ENCODE peak calls at places on chromosomes 12 and 14, in eight cellular contexts. One of them, this sample, is unnamed.
A peak's percentile ranks its signal among the peaks of the same experiment; 100 is the strongest.

GRCh38 chr12:113439606-113440030 is 17.4 kb downstream of the SDSL start:
- DNase-seq in stomach: peak; percentile 39
- DNase-seq in GM12878: no peak
- DNase-seq in tibial artery: no peak
- DNase-seq in MM.1S: no peak
- DNase-seq in lower lobe of right lung: no peak
- DNase-seq in foreskin fibroblast: no peak
- DNase-seq in progenitor cell of endocrine pancreas: peak; percentile 62
- DNase-seq in this sample: peak; percentile 37

GRCh38 chr14:22900088-22900799 is 17.2 kb downstream of the REM2 start:
- DNase-seq in stomach: no peak
- DNase-seq in GM12878: peak; percentile 47
- DNase-seq in tibial artery: peak; percentile 51
- DNase-seq in MM.1S: peak; percentile 23
- DNase-seq in lower lobe of right lung: no peak
- DNase-seq in foreskin fibroblast: peak; percentile 65
- DNase-seq in progenitor cell of endocrine pancreas: no peak
- DNase-seq in this sample: peak; percentile 66

GRCh38 chr14:28577711-28578131 is 188.9 kb upstream of the FOXG1 start:
- DNase-seq in stomach: no peak
- DNase-seq in GM12878: no peak
- DNase-seq in tibial artery: no peak
- DNase-seq in MM.1S: no peak
- DNase-seq in lower lobe of right lung: no peak
- DNase-seq in foreskin fibroblast: peak; percentile 10
- DNase-seq in progenitor cell of endocrine pancreas: no peak
- DNase-seq in this sample: no peak

GRCh38 chr12:48795550-48796455 is 6.9 kb upstream of the ADCY6 start:
- DNase-seq in stomach: peak; percentile 84
- DNase-seq in GM12878: peak; percentile 16
- DNase-seq in tibial artery: peak; percentile 83
- DNase-seq in MM.1S: peak; percentile 59
- DNase-seq in lower lobe of right lung: no peak
- DNase-seq in foreskin fibroblast: no peak
- DNase-seq in progenitor cell of endocrine pancreas: peak; percentile 61
- DNase-seq in this sample: peak; percentile 73

GRCh38 chr12:122454250-122454721 is 31.8 kb upstream of the CLIP1 start:
- DNase-seq in stomach: no peak
- DNase-seq in GM12878: no peak
- DNase-seq in tibial artery: no peak
- DNase-seq in MM.1S: no peak
- DNase-seq in lower lobe of right lung: no peak
- DNase-seq in foreskin fibroblast: no peak
- DNase-seq in progenitor cell of endocrine pancreas: no peak
- DNase-seq in this sample: no peak

GRCh38 chr12:45231515-45232145 is 15.7 kb downstream of the ANO6 start:
- DNase-seq in stomach: no peak
- DNase-seq in GM12878: no peak
- DNase-seq in tibial artery: no peak
- DNase-seq in MM.1S: no peak
- DNase-seq in lower lobe of right lung: no peak
- DNase-seq in foreskin fibroblast: peak; percentile 54
- DNase-seq in progenitor cell of endocrine pancreas: no peak
- DNase-seq in this sample: no peak

GRCh38 chr12:123748661-123749060 is 13.4 kb upstream of the DNAH10 start:
- DNase-seq in stomach: no peak
- DNase-seq in GM12878: no peak
- DNase-seq in tibial artery: no peak
- DNase-seq in MM.1S: no peak
- DNase-seq in lower lobe of right lung: no peak
- DNase-seq in foreskin fibroblast: no peak
- DNase-seq in progenitor cell of endocrine pancreas: no peak
- DNase-seq in this sample: no peak

GRCh38 chr12:11838403-11838802 is 188.9 kb downstream of the ETV6 start:
- DNase-seq in stomach: no peak
- DNase-seq in GM12878: no peak
- DNase-seq in tibial artery: no peak
- DNase-seq in MM.1S: no peak
- DNase-seq in lower lobe of right lung: no peak
- DNase-seq in foreskin fibroblast: no peak
- DNase-seq in progenitor cell of endocrine pancreas: no peak
- DNase-seq in this sample: no peak

GRCh38 chr12:12172106-12172511 is 94.7 kb downstream of the LRP6 start:
- DNase-seq in stomach: no peak
- DNase-seq in GM12878: peak; percentile 90
- DNase-seq in tibial artery: no peak
- DNase-seq in MM.1S: peak; percentile 62
- DNase-seq in lower lobe of right lung: no peak
- DNase-seq in foreskin fibroblast: peak; percentile 52
- DNase-seq in progenitor cell of endocrine pancreas: no peak
- DNase-seq in this sample: peak; percentile 75

GRCh38 chr14:75182820-75183219 is 6.4 kb upstream of the TMED10 start:
- DNase-seq in stomach: no peak
- DNase-seq in GM12878: no peak
- DNase-seq in tibial artery: no peak
- DNase-seq in MM.1S: no peak
- DNase-seq in lower lobe of right lung: no peak
- DNase-seq in foreskin fibroblast: peak; percentile 44
- DNase-seq in progenitor cell of endocrine pancreas: no peak
- DNase-seq in this sample: no peak

GRCh38 chr12:122871851-122872785 is 23.8 kb downstream of the VPS37B start:
- DNase-seq in stomach: peak; percentile 70
- DNase-seq in GM12878: peak; percentile 52
- DNase-seq in tibial artery: peak; percentile 79
- DNase-seq in MM.1S: peak; percentile 49
- DNase-seq in lower lobe of right lung: peak; percentile 77
- DNase-seq in foreskin fibroblast: peak; percentile 91
- DNase-seq in progenitor cell of endocrine pancreas: no peak
- DNase-seq in this sample: peak; percentile 86

GRCh38 chr12:122346054-122346453 is 76.4 kb downstream of the CLIP1 start:
- DNase-seq in stomach: no peak
- DNase-seq in GM12878: no peak
- DNase-seq in tibial artery: no peak
- DNase-seq in MM.1S: no peak
- DNase-seq in lower lobe of right lung: no peak
- DNase-seq in foreskin fibroblast: no peak
- DNase-seq in progenitor cell of endocrine pancreas: no peak
- DNase-seq in this sample: no peak

GRCh38 chr12:122309564-122310121 is 43.3 kb upstream of the VPS33A start:
- DNase-seq in stomach: no peak
- DNase-seq in GM12878: no peak
- DNase-seq in tibial artery: no peak
- DNase-seq in MM.1S: no peak
- DNase-seq in lower lobe of right lung: no peak
- DNase-seq in foreskin fibroblast: no peak
- DNase-seq in progenitor cell of endocrine pancreas: no peak
- DNase-seq in this sample: no peak

DNA sequence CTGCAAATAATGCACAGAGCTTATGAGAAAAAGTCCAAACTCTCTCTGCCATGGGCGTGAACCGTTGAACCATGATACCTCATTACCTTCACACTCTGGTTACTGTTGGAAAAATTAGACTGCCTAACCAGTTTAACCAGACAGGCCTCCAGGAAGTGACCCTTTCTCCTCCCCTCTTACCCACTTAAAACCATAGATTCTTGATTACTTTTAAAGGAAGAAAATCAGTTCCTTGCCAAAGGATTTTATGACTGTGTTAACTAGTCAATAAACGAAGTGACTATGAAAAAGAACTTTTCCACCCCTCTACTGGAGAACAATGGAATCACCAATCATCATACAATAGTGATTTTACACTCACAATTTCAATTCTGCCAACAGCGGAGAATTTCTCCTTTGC is 254.0 kb upstream of the ATP2B1 start:
- DNase-seq in stomach: no peak
- DNase-seq in GM12878: no peak
- DNase-seq in tibial artery: no peak
- DNase-seq in MM.1S: no peak
- DNase-seq in lower lobe of right lung: no peak
- DNase-seq in foreskin fibroblast: no peak
- DNase-seq in progenitor cell of endocrine pancreas: no peak
- DNase-seq in this sample: no peak
- TF ChIP-seq CTCF in stomach: peak; percentile 18
- TF ChIP-seq CTCF in GM12878: no peak
- TF ChIP-seq CTCF in tibial artery: no peak
- TF ChIP-seq CTCF in MM.1S: peak; percentile 10
- TF ChIP-seq CTCF in lower lobe of right lung: peak; percentile 18
- TF ChIP-seq CTCF in foreskin fibroblast: no peak
- TF ChIP-seq CTCF in progenitor cell of endocrine pancreas: peak; percentile 30
- TF ChIP-seq CTCF in this sample: peak; percentile 34

DNA sequence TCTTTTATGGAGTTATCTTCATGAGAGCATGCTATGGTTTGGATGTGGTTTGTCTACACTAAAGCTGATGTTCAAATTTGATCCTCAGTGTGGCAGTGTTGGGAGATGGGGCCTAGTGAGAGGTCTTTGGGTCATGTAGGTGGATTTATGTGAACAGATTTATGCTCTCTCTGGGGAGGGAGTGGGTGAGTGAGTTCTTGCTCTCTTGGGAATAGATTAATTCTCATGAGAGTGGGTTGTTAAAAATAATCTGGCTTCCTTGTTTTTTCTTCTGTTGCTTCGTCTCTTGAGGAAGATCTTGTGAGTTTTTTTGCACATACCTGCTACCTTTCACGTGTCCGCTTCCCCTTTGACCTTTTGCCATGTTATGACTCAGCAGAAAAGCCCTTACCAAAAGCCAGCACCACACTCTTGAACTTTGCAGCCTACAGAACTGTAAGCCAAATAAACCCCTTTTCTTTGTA is 20.5 kb downstream of the DERA start:
- DNase-seq in stomach: no peak
- DNase-seq in GM12878: peak; percentile 64
- DNase-seq in tibial artery: no peak
- DNase-seq in MM.1S: no peak
- DNase-seq in lower lobe of right lung: no peak
- DNase-seq in foreskin fibroblast: no peak
- DNase-seq in progenitor cell of endocrine pancreas: no peak
- DNase-seq in this sample: no peak
- TF ChIP-seq CTCF in stomach: no peak
- TF ChIP-seq CTCF in GM12878: peak; percentile 28
- TF ChIP-seq CTCF in tibial artery: no peak
- TF ChIP-seq CTCF in MM.1S: no peak
- TF ChIP-seq CTCF in lower lobe of right lung: no peak
- TF ChIP-seq CTCF in foreskin fibroblast: no peak
- TF ChIP-seq CTCF in progenitor cell of endocrine pancreas: peak; percentile 5
- TF ChIP-seq CTCF in this sample: no peak

GRCh38 chr12:105278043-105278697 is 42.2 kb upstream of the APPL2 start:
- DNase-seq in stomach: peak; percentile 31
- DNase-seq in GM12878: no peak
- DNase-seq in tibial artery: no peak
- DNase-seq in MM.1S: no peak
- DNase-seq in lower lobe of right lung: no peak
- DNase-seq in foreskin fibroblast: peak; percentile 44
- DNase-seq in progenitor cell of endocrine pancreas: no peak
- DNase-seq in this sample: no peak
- TF ChIP-seq CTCF in stomach: no peak
- TF ChIP-seq CTCF in GM12878: peak; percentile 1
- TF ChIP-seq CTCF in tibial artery: peak; percentile 31
- TF ChIP-seq CTCF in MM.1S: peak; percentile 6
- TF ChIP-seq CTCF in lower lobe of right lung: no peak
- TF ChIP-seq CTCF in foreskin fibroblast: peak; percentile 12
- TF ChIP-seq CTCF in progenitor cell of endocrine pancreas: peak; percentile 43
- TF ChIP-seq CTCF in this sample: no peak

DNA sequence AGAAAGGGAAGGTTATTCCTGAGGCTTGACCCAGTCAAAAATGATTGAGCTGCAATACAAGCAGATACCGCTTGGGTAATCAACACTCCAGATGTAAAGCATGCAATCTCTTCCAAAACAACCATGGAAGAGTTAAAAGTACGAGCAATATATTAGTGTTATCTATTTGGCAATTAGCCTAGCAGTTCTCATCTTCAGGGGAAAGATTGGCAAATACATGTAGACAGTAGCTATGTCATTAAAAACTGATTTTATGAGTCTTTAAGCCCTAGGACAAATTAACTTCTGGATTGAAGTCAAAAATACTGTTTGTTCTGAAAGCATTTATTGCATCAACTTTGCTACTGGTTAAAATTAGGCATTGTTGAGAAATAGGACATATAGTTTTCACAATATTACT is 9.3 kb upstream of the GYS2 start:
- DNase-seq in stomach: no peak
- DNase-seq in GM12878: no peak
- DNase-seq in tibial artery: no peak
- DNase-seq in MM.1S: no peak
- DNase-seq in lower lobe of right lung: no peak
- DNase-seq in foreskin fibroblast: no peak
- DNase-seq in progenitor cell of endocrine pancreas: no peak
- DNase-seq in this sample: no peak
- TF ChIP-seq CTCF in stomach: no peak
- TF ChIP-seq CTCF in GM12878: no peak
- TF ChIP-seq CTCF in tibial artery: no peak
- TF ChIP-seq CTCF in MM.1S: no peak
- TF ChIP-seq CTCF in lower lobe of right lung: no peak
- TF ChIP-seq CTCF in foreskin fibroblast: no peak
- TF ChIP-seq CTCF in progenitor cell of endocrine pancreas: peak; percentile 43
- TF ChIP-seq CTCF in this sample: no peak